ENCODE peak calls at places on chromosomes 6 and 20, in five cellular contexts. One of them, this sample, is unnamed.

GRCh38 chr6:129733290-129733689 is 23.3 kb upstream of the ARHGAP18 start:
- DNase-seq in activated CD4-positive, CD25-positive, alpha-beta regulatory T cell treated with anti-CD3 and anti-CD28 coated beads, Interleukin-2, amount 50 U/mL, for 72 hours: no peak
- DNase-seq in fibroblast of gingiva: no peak
- DNase-seq in CD4-positive, CD25-positive, alpha-beta regulatory T cell: no peak
- DNase-seq in LHCN-M2: no peak
- DNase-seq in this sample: no peak

GRCh38 chr6:158072083-158072721 is 90.5 kb downstream of the SYNJ2 start:
- DNase-seq in activated CD4-positive, CD25-positive, alpha-beta regulatory T cell treated with anti-CD3 and anti-CD28 coated beads, Interleukin-2, amount 50 U/mL, for 72 hours: peak
- DNase-seq in fibroblast of gingiva: peak
- DNase-seq in CD4-positive, CD25-positive, alpha-beta regulatory T cell: peak
- DNase-seq in LHCN-M2: peak
- DNase-seq in this sample: no peak

GRCh38 chr6:140090871-140091270 is 716.4 kb upstream of the CITED2 start:
- DNase-seq in activated CD4-positive, CD25-positive, alpha-beta regulatory T cell treated with anti-CD3 and anti-CD28 coated beads, Interleukin-2, amount 50 U/mL, for 72 hours: no peak
- DNase-seq in fibroblast of gingiva: no peak
- DNase-seq in CD4-positive, CD25-positive, alpha-beta regulatory T cell: no peak
- DNase-seq in LHCN-M2: no peak
- DNase-seq in this sample: no peak

GRCh38 chr20:62063981-62064787 is 1.5 kb downstream of the TAF4 start:
- DNase-seq in activated CD4-positive, CD25-positive, alpha-beta regulatory T cell treated with anti-CD3 and anti-CD28 coated beads, Interleukin-2, amount 50 U/mL, for 72 hours: no peak
- DNase-seq in fibroblast of gingiva: no peak
- DNase-seq in CD4-positive, CD25-positive, alpha-beta regulatory T cell: no peak
- DNase-seq in LHCN-M2: no peak
- DNase-seq in this sample: no peak

GRCh38 chr6:154928325-154928922 is 66.7 kb upstream of the TIAM2 start:
- DNase-seq in activated CD4-positive, CD25-positive, alpha-beta regulatory T cell treated with anti-CD3 and anti-CD28 coated beads, Interleukin-2, amount 50 U/mL, for 72 hours: peak
- DNase-seq in fibroblast of gingiva: peak
- DNase-seq in CD4-positive, CD25-positive, alpha-beta regulatory T cell: peak
- DNase-seq in LHCN-M2: peak
- DNase-seq in this sample: no peak

GRCh38 chr6:37556884-37557644 is 57.4 kb upstream of the CCDC167 start:
- DNase-seq in activated CD4-positive, CD25-positive, alpha-beta regulatory T cell treated with anti-CD3 and anti-CD28 coated beads, Interleukin-2, amount 50 U/mL, for 72 hours: no peak
- DNase-seq in fibroblast of gingiva: no peak
- DNase-seq in CD4-positive, CD25-positive, alpha-beta regulatory T cell: no peak
- DNase-seq in LHCN-M2: no peak
- DNase-seq in this sample: no peak

GRCh38 chr6:50849781-50850180 is 31.1 kb downstream of the TFAP2B start:
- DNase-seq in activated CD4-positive, CD25-positive, alpha-beta regulatory T cell treated with anti-CD3 and anti-CD28 coated beads, Interleukin-2, amount 50 U/mL, for 72 hours: no peak
- DNase-seq in fibroblast of gingiva: peak
- DNase-seq in CD4-positive, CD25-positive, alpha-beta regulatory T cell: no peak
- DNase-seq in LHCN-M2: no peak
- DNase-seq in this sample: no peak

GRCh38 chr6:169146536-169146935 is 107.1 kb downstream of the THBS2 start:
- DNase-seq in activated CD4-positive, CD25-positive, alpha-beta regulatory T cell treated with anti-CD3 and anti-CD28 coated beads, Interleukin-2, amount 50 U/mL, for 72 hours: no peak
- DNase-seq in fibroblast of gingiva: no peak
- DNase-seq in CD4-positive, CD25-positive, alpha-beta regulatory T cell: no peak
- DNase-seq in LHCN-M2: no peak
- DNase-seq in this sample: no peak

GRCh38 chr6:104995989-104996617 is 39.2 kb downstream of the LIN28B start:
- DNase-seq in activated CD4-positive, CD25-positive, alpha-beta regulatory T cell treated with anti-CD3 and anti-CD28 coated beads, Interleukin-2, amount 50 U/mL, for 72 hours: no peak
- DNase-seq in fibroblast of gingiva: peak
- DNase-seq in CD4-positive, CD25-positive, alpha-beta regulatory T cell: no peak
- DNase-seq in LHCN-M2: peak
- DNase-seq in this sample: no peak

GRCh38 chr20:63530788-63531160 is 6.4 kb downstream of the PTK6 start:
- DNase-seq in activated CD4-positive, CD25-positive, alpha-beta regulatory T cell treated with anti-CD3 and anti-CD28 coated beads, Interleukin-2, amount 50 U/mL, for 72 hours: no peak
- DNase-seq in fibroblast of gingiva: no peak
- DNase-seq in CD4-positive, CD25-positive, alpha-beta regulatory T cell: no peak
- DNase-seq in LHCN-M2: no peak
- DNase-seq in this sample: peak

GRCh38 chr6:149963212-149963461 is 606 bp upstream of the ULBP1 start:
- DNase-seq in activated CD4-positive, CD25-positive, alpha-beta regulatory T cell treated with anti-CD3 and anti-CD28 coated beads, Interleukin-2, amount 50 U/mL, for 72 hours: peak
- DNase-seq in fibroblast of gingiva: peak
- DNase-seq in CD4-positive, CD25-positive, alpha-beta regulatory T cell: no peak
- DNase-seq in LHCN-M2: peak
- DNase-seq in this sample: no peak

GRCh38 chr6:87682310-87682709 is 19.7 kb downstream of the AKIRIN2 start:
- DNase-seq in activated CD4-positive, CD25-positive, alpha-beta regulatory T cell treated with anti-CD3 and anti-CD28 coated beads, Interleukin-2, amount 50 U/mL, for 72 hours: no peak
- DNase-seq in fibroblast of gingiva: no peak
- DNase-seq in CD4-positive, CD25-positive, alpha-beta regulatory T cell: no peak
- DNase-seq in LHCN-M2: peak
- DNase-seq in this sample: no peak

GRCh38 chr6:16819752-16820151 is 58.5 kb upstream of the ATXN1 start:
- DNase-seq in activated CD4-positive, CD25-positive, alpha-beta regulatory T cell treated with anti-CD3 and anti-CD28 coated beads, Interleukin-2, amount 50 U/mL, for 72 hours: no peak
- DNase-seq in fibroblast of gingiva: no peak
- DNase-seq in CD4-positive, CD25-positive, alpha-beta regulatory T cell: no peak
- DNase-seq in LHCN-M2: peak
- DNase-seq in this sample: no peak

GRCh38 chr6:159594106-159594749 is 98.8 kb downstream of the SOD2 start:
- DNase-seq in activated CD4-positive, CD25-positive, alpha-beta regulatory T cell treated with anti-CD3 and anti-CD28 coated beads, Interleukin-2, amount 50 U/mL, for 72 hours: no peak
- DNase-seq in fibroblast of gingiva: peak
- DNase-seq in CD4-positive, CD25-positive, alpha-beta regulatory T cell: no peak
- DNase-seq in LHCN-M2: peak
- DNase-seq in this sample: no peak

GRCh38 chr20:20710847-20711315 is 1.6 kb downstream of the RALGAPA2 start:
- DNase-seq in activated CD4-positive, CD25-positive, alpha-beta regulatory T cell treated with anti-CD3 and anti-CD28 coated beads, Interleukin-2, amount 50 U/mL, for 72 hours: no peak
- DNase-seq in fibroblast of gingiva: no peak
- DNase-seq in CD4-positive, CD25-positive, alpha-beta regulatory T cell: no peak
- DNase-seq in LHCN-M2: no peak
- DNase-seq in this sample: no peak

GRCh38 chr6:167225903-167226508 is 65.1 kb upstream of the UNC93A start:
- DNase-seq in activated CD4-positive, CD25-positive, alpha-beta regulatory T cell treated with anti-CD3 and anti-CD28 coated beads, Interleukin-2, amount 50 U/mL, for 72 hours: no peak
- DNase-seq in fibroblast of gingiva: no peak
- DNase-seq in CD4-positive, CD25-positive, alpha-beta regulatory T cell: no peak
- DNase-seq in LHCN-M2: no peak
- DNase-seq in this sample: no peak

GRCh38 chr20:39081255-39081654 is 119.1 kb downstream of the DHX35 start:
- DNase-seq in activated CD4-positive, CD25-positive, alpha-beta regulatory T cell treated with anti-CD3 and anti-CD28 coated beads, Interleukin-2, amount 50 U/mL, for 72 hours: peak
- DNase-seq in fibroblast of gingiva: peak
- DNase-seq in CD4-positive, CD25-positive, alpha-beta regulatory T cell: peak
- DNase-seq in LHCN-M2: peak
- DNase-seq in this sample: no peak

GRCh38 chr20:18394363-18394762 is 72.5 kb downstream of the DZANK1 start:
- DNase-seq in activated CD4-positive, CD25-positive, alpha-beta regulatory T cell treated with anti-CD3 and anti-CD28 coated beads, Interleukin-2, amount 50 U/mL, for 72 hours: no peak
- DNase-seq in fibroblast of gingiva: no peak
- DNase-seq in CD4-positive, CD25-positive, alpha-beta regulatory T cell: no peak
- DNase-seq in LHCN-M2: no peak
- DNase-seq in this sample: no peak

GRCh38 chr6:17703256-17703694 is 3.5 kb downstream of the NUP153 start:
- DNase-seq in activated CD4-positive, CD25-positive, alpha-beta regulatory T cell treated with anti-CD3 and anti-CD28 coated beads, Interleukin-2, amount 50 U/mL, for 72 hours: no peak
- DNase-seq in fibroblast of gingiva: peak
- DNase-seq in CD4-positive, CD25-positive, alpha-beta regulatory T cell: no peak
- DNase-seq in LHCN-M2: peak
- DNase-seq in this sample: no peak

GRCh38 chr20:47215653-47216397 is 140.7 kb downstream of the ZMYND8 start:
- DNase-seq in activated CD4-positive, CD25-positive, alpha-beta regulatory T cell treated with anti-CD3 and anti-CD28 coated beads, Interleukin-2, amount 50 U/mL, for 72 hours: no peak
- DNase-seq in fibroblast of gingiva: no peak
- DNase-seq in CD4-positive, CD25-positive, alpha-beta regulatory T cell: no peak
- DNase-seq in LHCN-M2: no peak
- DNase-seq in this sample: no peak

GRCh38 chr6:157443066-157443800 is 62.2 kb downstream of the ZDHHC14 start:
- DNase-seq in activated CD4-positive, CD25-positive, alpha-beta regulatory T cell treated with anti-CD3 and anti-CD28 coated beads, Interleukin-2, amount 50 U/mL, for 72 hours: no peak
- DNase-seq in fibroblast of gingiva: peak
- DNase-seq in CD4-positive, CD25-positive, alpha-beta regulatory T cell: no peak
- DNase-seq in LHCN-M2: peak
- DNase-seq in this sample: no peak

GRCh38 chr6:129575378-129576118 is 134.4 kb downstream of the ARHGAP18 start:
- DNase-seq in activated CD4-positive, CD25-positive, alpha-beta regulatory T cell treated with anti-CD3 and anti-CD28 coated beads, Interleukin-2, amount 50 U/mL, for 72 hours: no peak
- DNase-seq in fibroblast of gingiva: peak
- DNase-seq in CD4-positive, CD25-positive, alpha-beta regulatory T cell: no peak
- DNase-seq in LHCN-M2: peak
- DNase-seq in this sample: no peak

GRCh38 chr20:16293590-16293989 is 279.7 kb downstream of the KIF16B start:
- DNase-seq in activated CD4-positive, CD25-positive, alpha-beta regulatory T cell treated with anti-CD3 and anti-CD28 coated beads, Interleukin-2, amount 50 U/mL, for 72 hours: no peak
- DNase-seq in fibroblast of gingiva: no peak
- DNase-seq in CD4-positive, CD25-positive, alpha-beta regulatory T cell: no peak
- DNase-seq in LHCN-M2: peak
- DNase-seq in this sample: no peak

GRCh38 chr20:24698189-24698588 is 228.8 kb downstream of the SYNDIG1 start:
- DNase-seq in activated CD4-positive, CD25-positive, alpha-beta regulatory T cell treated with anti-CD3 and anti-CD28 coated beads, Interleukin-2, amount 50 U/mL, for 72 hours: no peak
- DNase-seq in fibroblast of gingiva: no peak
- DNase-seq in CD4-positive, CD25-positive, alpha-beta regulatory T cell: no peak
- DNase-seq in LHCN-M2: no peak
- DNase-seq in this sample: no peak

GRCh38 chr6:56891754-56892153 is 63.2 kb upstream of the BEND6 start:
- DNase-seq in activated CD4-positive, CD25-positive, alpha-beta regulatory T cell treated with anti-CD3 and anti-CD28 coated beads, Interleukin-2, amount 50 U/mL, for 72 hours: no peak
- DNase-seq in fibroblast of gingiva: peak
- DNase-seq in CD4-positive, CD25-positive, alpha-beta regulatory T cell: no peak
- DNase-seq in LHCN-M2: peak
- DNase-seq in this sample: no peak

GRCh38 chr6:36334343-36334742 is 2.3 kb downstream of the BNIP5 start:
- DNase-seq in activated CD4-positive, CD25-positive, alpha-beta regulatory T cell treated with anti-CD3 and anti-CD28 coated beads, Interleukin-2, amount 50 U/mL, for 72 hours: no peak
- DNase-seq in fibroblast of gingiva: no peak
- DNase-seq in CD4-positive, CD25-positive, alpha-beta regulatory T cell: no peak
- DNase-seq in LHCN-M2: no peak
- DNase-seq in this sample: no peak

GRCh38 chr20:49444553-49444990 is 37.9 kb downstream of the KCNB1 start:
- DNase-seq in activated CD4-positive, CD25-positive, alpha-beta regulatory T cell treated with anti-CD3 and anti-CD28 coated beads, Interleukin-2, amount 50 U/mL, for 72 hours: no peak
- DNase-seq in fibroblast of gingiva: no peak
- DNase-seq in CD4-positive, CD25-positive, alpha-beta regulatory T cell: no peak
- DNase-seq in LHCN-M2: no peak
- DNase-seq in this sample: no peak

GRCh38 chr20:60473240-60473639 is 515.0 kb downstream of the CDH26 start:
- DNase-seq in activated CD4-positive, CD25-positive, alpha-beta regulatory T cell treated with anti-CD3 and anti-CD28 coated beads, Interleukin-2, amount 50 U/mL, for 72 hours: no peak
- DNase-seq in fibroblast of gingiva: no peak
- DNase-seq in CD4-positive, CD25-positive, alpha-beta regulatory T cell: no peak
- DNase-seq in LHCN-M2: no peak
- DNase-seq in this sample: no peak

GRCh38 chr6:132401120-132401940 is at the start of gene MOXD1:
- DNase-seq in activated CD4-positive, CD25-positive, alpha-beta regulatory T cell treated with anti-CD3 and anti-CD28 coated beads, Interleukin-2, amount 50 U/mL, for 72 hours: no peak
- DNase-seq in fibroblast of gingiva: peak
- DNase-seq in CD4-positive, CD25-positive, alpha-beta regulatory T cell: no peak
- DNase-seq in LHCN-M2: peak
- DNase-seq in this sample: peak

GRCh38 chr6:45185403-45186251 is 142.5 kb upstream of the RUNX2 start:
- DNase-seq in activated CD4-positive, CD25-positive, alpha-beta regulatory T cell treated with anti-CD3 and anti-CD28 coated beads, Interleukin-2, amount 50 U/mL, for 72 hours: no peak
- DNase-seq in fibroblast of gingiva: no peak
- DNase-seq in CD4-positive, CD25-positive, alpha-beta regulatory T cell: no peak
- DNase-seq in LHCN-M2: no peak
- DNase-seq in this sample: no peak

GRCh38 chr6:156559151-156559690 is 218.0 kb upstream of the ARID1B start:
- DNase-seq in activated CD4-positive, CD25-positive, alpha-beta regulatory T cell treated with anti-CD3 and anti-CD28 coated beads, Interleukin-2, amount 50 U/mL, for 72 hours: no peak
- DNase-seq in fibroblast of gingiva: no peak
- DNase-seq in CD4-positive, CD25-positive, alpha-beta regulatory T cell: no peak
- DNase-seq in LHCN-M2: no peak
- DNase-seq in this sample: no peak

GRCh38 chr6:161134550-161135298 is 139.1 kb downstream of the AGPAT4 start:
- DNase-seq in activated CD4-positive, CD25-positive, alpha-beta regulatory T cell treated with anti-CD3 and anti-CD28 coated beads, Interleukin-2, amount 50 U/mL, for 72 hours: no peak
- DNase-seq in fibroblast of gingiva: no peak
- DNase-seq in CD4-positive, CD25-positive, alpha-beta regulatory T cell: no peak
- DNase-seq in LHCN-M2: no peak
- DNase-seq in this sample: no peak

GRCh38 chr6:168581236-168581635 is 140.3 kb downstream of the SMOC2 start:
- DNase-seq in activated CD4-positive, CD25-positive, alpha-beta regulatory T cell treated with anti-CD3 and anti-CD28 coated beads, Interleukin-2, amount 50 U/mL, for 72 hours: no peak
- DNase-seq in fibroblast of gingiva: no peak
- DNase-seq in CD4-positive, CD25-positive, alpha-beta regulatory T cell: no peak
- DNase-seq in LHCN-M2: no peak
- DNase-seq in this sample: no peak

GRCh38 chr6:138645976-138646640 is 127.5 kb upstream of the CCDC28A start:
- DNase-seq in activated CD4-positive, CD25-positive, alpha-beta regulatory T cell treated with anti-CD3 and anti-CD28 coated beads, Interleukin-2, amount 50 U/mL, for 72 hours: no peak
- DNase-seq in fibroblast of gingiva: no peak
- DNase-seq in CD4-positive, CD25-positive, alpha-beta regulatory T cell: no peak
- DNase-seq in LHCN-M2: no peak
- DNase-seq in this sample: no peak

GRCh38 chr20:50320910-50321796 is 130.5 kb downstream of the CEBPB start:
- DNase-seq in activated CD4-positive, CD25-positive, alpha-beta regulatory T cell treated with anti-CD3 and anti-CD28 coated beads, Interleukin-2, amount 50 U/mL, for 72 hours: no peak
- DNase-seq in fibroblast of gingiva: peak
- DNase-seq in CD4-positive, CD25-positive, alpha-beta regulatory T cell: no peak
- DNase-seq in LHCN-M2: peak
- DNase-seq in this sample: peak

GRCh38 chr20:23203310-23203709 is 117.2 kb upstream of the CD93 start:
- DNase-seq in activated CD4-positive, CD25-positive, alpha-beta regulatory T cell treated with anti-CD3 and anti-CD28 coated beads, Interleukin-2, amount 50 U/mL, for 72 hours: no peak
- DNase-seq in fibroblast of gingiva: no peak
- DNase-seq in CD4-positive, CD25-positive, alpha-beta regulatory T cell: no peak
- DNase-seq in LHCN-M2: no peak
- DNase-seq in this sample: no peak

GRCh38 chr20:33521461-33521860 is 31.6 kb downstream of the CBFA2T2 start:
- DNase-seq in activated CD4-positive, CD25-positive, alpha-beta regulatory T cell treated with anti-CD3 and anti-CD28 coated beads, Interleukin-2, amount 50 U/mL, for 72 hours: no peak
- DNase-seq in fibroblast of gingiva: no peak
- DNase-seq in CD4-positive, CD25-positive, alpha-beta regulatory T cell: no peak
- DNase-seq in LHCN-M2: no peak
- DNase-seq in this sample: no peak

GRCh38 chr6:403659-404655 is 12.4 kb downstream of the IRF4 start:
- DNase-seq in activated CD4-positive, CD25-positive, alpha-beta regulatory T cell treated with anti-CD3 and anti-CD28 coated beads, Interleukin-2, amount 50 U/mL, for 72 hours: peak
- DNase-seq in fibroblast of gingiva: no peak
- DNase-seq in CD4-positive, CD25-positive, alpha-beta regulatory T cell: no peak
- DNase-seq in LHCN-M2: no peak
- DNase-seq in this sample: no peak

GRCh38 chr20:44644384-44645131 is 6.9 kb downstream of the ADA start:
- DNase-seq in activated CD4-positive, CD25-positive, alpha-beta regulatory T cell treated with anti-CD3 and anti-CD28 coated beads, Interleukin-2, amount 50 U/mL, for 72 hours: no peak
- DNase-seq in fibroblast of gingiva: no peak
- DNase-seq in CD4-positive, CD25-positive, alpha-beta regulatory T cell: no peak
- DNase-seq in LHCN-M2: no peak
- DNase-seq in this sample: no peak

GRCh38 chr6:128487746-128488145 is 32.7 kb downstream of the PTPRK start:
- DNase-seq in activated CD4-positive, CD25-positive, alpha-beta regulatory T cell treated with anti-CD3 and anti-CD28 coated beads, Interleukin-2, amount 50 U/mL, for 72 hours: no peak
- DNase-seq in fibroblast of gingiva: no peak
- DNase-seq in CD4-positive, CD25-positive, alpha-beta regulatory T cell: no peak
- DNase-seq in LHCN-M2: no peak
- DNase-seq in this sample: no peak

This sample was measured in Right ventricle myocardium inferior.